ENCODE peak calls at places on chromosomes 1 and 21, in ten cellular contexts. Q is activated CD8-positive, alpha-beta T cell treated with anti-CD3 and anti-CD28 coated beads for 36 hours; L is posterior cingulate gyrus; W is Calu3; S is T-helper 1 cell; U is GM23338; I is fibroblast of lung; D is activated T-helper 1 cell treated with Interleukin-2 at 50 U/mL for 16 hours; B is ELF-1; E is MCF 10A. F is an unnamed sample.

GRCh38 chr1:25148673-25149300 is 83.5 kb downstream of the SYF2 start:
- DNase-seq in E (peak; percentile 44), W (no peak), B (no peak), S (peak; percentile 41), D (no peak), U (peak; percentile 74), Q (peak; percentile 56), L (no peak), I (peak; percentile 6), F (no peak)

GRCh38 chr1:156691216-156691615 is 14.0 kb upstream of the NES start:
- DNase-seq in D (no peak), E (no peak), W (no peak), Q (no peak), B (peak; percentile 12), L (no peak), U (no peak), I (no peak), S (no peak), F (no peak)

GRCh38 chr1:212457740-212458338 is 25.1 kb downstream of the NENF start:
- DNase-seq in Q (peak; percentile 83), I (peak; percentile 21), B (peak; percentile 91), U (peak; percentile 93), W (peak; percentile 79), E (peak; percentile 79), S (peak; percentile 59), L (no peak), D (peak; percentile 10), F (peak; percentile 21)

GRCh38 chr1:202150187-202150586 is 5.7 kb upstream of the ARL8A start:
- DNase-seq in S (no peak), E (no peak), B (no peak), W (no peak), L (no peak), I (no peak), U (no peak), D (no peak), Q (no peak), F (no peak)

GRCh38 chr21:44365251-44365966 is 12.0 kb downstream of the TRPM2 start:
- DNase-seq in L (no peak), W (no peak), S (no peak), Q (no peak), I (no peak), U (no peak), E (no peak), D (no peak), B (no peak), F (no peak)

GRCh38 chr1:67683736-67684525 is 1.1 kb upstream of the GADD45A start:
- DNase-seq in D (no peak), Q (peak; percentile 74), E (peak; percentile 47), U (no peak), L (no peak), W (no peak), B (no peak), I (peak; percentile 76), S (peak; percentile 33), F (no peak)

GRCh38 chr21:42039911-42040351 is 29.8 kb upstream of the ZBTB21 start:
- DNase-seq in Q (no peak), U (no peak), D (no peak), B (peak; percentile 70), S (no peak), E (peak; percentile 30), L (no peak), I (peak; percentile 81), W (no peak), F (no peak)

GRCh38 chr1:87226341-87226760 is 102.3 kb upstream of the LMO4 start:
- DNase-seq in I (peak; percentile 100), B (peak; percentile 71), L (no peak), U (peak; percentile 73), Q (no peak), S (no peak), E (peak; percentile 85), D (no peak), W (peak; percentile 85), F (no peak)

GRCh38 chr1:117210831-117211261 is at the start of gene VTCN1:
- DNase-seq in S (no peak), L (no peak), E (peak; percentile 80), W (peak; percentile 81), D (no peak), Q (no peak), U (no peak), B (peak; percentile 93), I (no peak), F (no peak)

GRCh38 chr1:150974580-150975478 is at the start of gene CERS2:
- DNase-seq in W (peak; percentile 88), I (peak; percentile 76), S (peak; percentile 71), U (peak; percentile 87), B (peak; percentile 66), E (peak; percentile 86), L (peak; percentile 61), Q (peak; percentile 72), D (peak; percentile 77), F (peak; percentile 39)

GRCh38 chr1:247281001-247281574 is 25.2 kb downstream of the VN1R5 start:
- DNase-seq in I (peak; percentile 24), Q (no peak), D (no peak), L (no peak), E (no peak), B (no peak), S (no peak), U (no peak), W (no peak), F (no peak)

GRCh38 chr1:44594871-44595735 is 79.2 kb downstream of the TMEM53 start:
- DNase-seq in I (peak; percentile 18), D (peak; percentile 61), L (peak; percentile 65), E (peak; percentile 72), U (peak; percentile 95), B (peak; percentile 87), Q (peak; percentile 85), W (peak; percentile 87), S (peak; percentile 56), F (peak; percentile 82)

GRCh38 chr1:117812868-117813511 is 116.4 kb downstream of the GDAP2 start:
- DNase-seq in W (no peak), L (no peak), E (no peak), B (no peak), S (no peak), D (no peak), Q (no peak), U (no peak), I (peak; percentile 68), F (no peak)

GRCh38 chr1:172980456-172980855 is 70.3 kb downstream of the TNFSF18 start:
- DNase-seq in E (peak; percentile 54), U (no peak), S (no peak), W (no peak), I (peak; percentile 78), B (no peak), Q (no peak), D (no peak), L (no peak), F (no peak)

GRCh38 chr1:203308205-203309114 is 3.1 kb downstream of the BTG2 start:
- DNase-seq in B (peak; percentile 51), I (no peak), E (no peak), L (no peak), W (no peak), D (no peak), S (no peak), U (peak; percentile 58), Q (no peak), F (no peak)

F was measured in substantia nigra.